ENCODE peak calls at places on chromosomes 1 and 21, in four cellular contexts. P is K562, R is SK-N-SH, K is GM12878. Z is an unnamed sample.

GRCh38 chr1:205443585-205444299 is 12.1 kb downstream of the BLACAT1 start:
- DNase-seq in P (no peak), R (no peak), K (no peak), Z (no peak)

GRCh38 chr1:115670476-115671175 is 28.9 kb downstream of the VANGL1 start:
- DNase-seq in P (no peak), R (no peak), K (no peak), Z (no peak)

GRCh38 chr1:221667504-221667903 is 74.4 kb downstream of the DUSP10 start:
- DNase-seq in P (peak; percentile 22), R (no peak), K (peak; percentile 72), Z (no peak)

GRCh38 chr21:44353200-44353970 is at the start of gene TRPM2:
- DNase-seq in P (no peak), R (no peak), K (no peak), Z (no peak)

GRCh38 chr1:217846733-217847132 is 215.6 kb downstream of the SPATA17 start:
- DNase-seq in P (no peak), R (no peak), K (no peak), Z (no peak)

GRCh38 chr1:183227963-183228649 is 42.0 kb downstream of the LAMC2 start:
- DNase-seq in P (peak; percentile 51), R (peak; percentile 66), K (no peak), Z (peak; percentile 30)

GRCh38 chr1:23601968-23602876 is 42.9 kb upstream of the ID3 start:
- DNase-seq in P (no peak), R (no peak), K (no peak), Z (no peak)

GRCh38 chr1:61742620-61743431 is 546 bp downstream of the PATJ start:
- DNase-seq in P (no peak), R (peak; percentile 92), K (no peak), Z (peak; percentile 12)

GRCh38 chr1:194776657-194777056 is 1590.2 kb upstream of the B3GALT2 start:
- DNase-seq in P (no peak), R (no peak), K (no peak), Z (no peak)

GRCh38 chr21:25375675-25376074 is 231.6 kb downstream of the MRPL39 start:
- DNase-seq in P (no peak), R (no peak), K (no peak), Z (no peak)

GRCh38 chr1:215076312-215076711 is 6.2 kb upstream of the KCNK2 start:
- DNase-seq in P (no peak), R (peak; percentile 4), K (no peak), Z (peak; percentile 34)

GRCh38 chr1:88462481-88463261 is 221.4 kb upstream of the PKN2 start:
- DNase-seq in P (no peak), R (peak; percentile 60), K (no peak), Z (no peak)

GRCh38 chr1:209095627-209096595 is 487.6 kb upstream of the CAMK1G start:
- DNase-seq in P (no peak), R (no peak), K (no peak), Z (no peak)

GRCh38 chr1:178682886-178683285 is 42.2 kb upstream of the RALGPS2 start:
- DNase-seq in P (no peak), R (no peak), K (no peak), Z (no peak)

GRCh38 chr1:205711105-205712048 is 31.1 kb upstream of the SLC45A3 start:
- DNase-seq in P (peak; percentile 79), R (peak; percentile 70), K (peak; percentile 62), Z (peak; percentile 75)

GRCh38 chr1:4422496-4423289 is 231.7 kb upstream of the AJAP1 start:
- DNase-seq in P (no peak), R (peak; percentile 26), K (no peak), Z (no peak)

GRCh38 chr1:31310131-31310530 is 13.3 kb downstream of the ZCCHC17 start:
- DNase-seq in P (no peak), R (no peak), K (no peak), Z (no peak)

GRCh38 chr1:58971629-58972140 is 187.8 kb upstream of the JUN start:
- DNase-seq in P (no peak), R (no peak), K (no peak), Z (peak; percentile 66)

GRCh38 chr1:55284856-55285255 is 69.7 kb upstream of the USP24 start:
- DNase-seq in P (peak; percentile 48), R (peak; percentile 36), K (peak; percentile 5), Z (no peak)

GRCh38 chr1:231639819-231640218 is 13.2 kb downstream of the DISC1 start:
- DNase-seq in P (no peak), R (peak; percentile 69), K (no peak), Z (no peak)
- TF ChIP-seq NFIC in P (no peak), R (no peak), K (no peak), Z (no peak)

GRCh38 chr1:26164036-26164927 is 4.5 kb downstream of the C1orf232 start:
- DNase-seq in P (peak; percentile 81), R (peak; percentile 92), K (no peak), Z (no peak)
- TF ChIP-seq NFIC in P (no peak), R (no peak), K (no peak), Z (no peak)

DNA sequence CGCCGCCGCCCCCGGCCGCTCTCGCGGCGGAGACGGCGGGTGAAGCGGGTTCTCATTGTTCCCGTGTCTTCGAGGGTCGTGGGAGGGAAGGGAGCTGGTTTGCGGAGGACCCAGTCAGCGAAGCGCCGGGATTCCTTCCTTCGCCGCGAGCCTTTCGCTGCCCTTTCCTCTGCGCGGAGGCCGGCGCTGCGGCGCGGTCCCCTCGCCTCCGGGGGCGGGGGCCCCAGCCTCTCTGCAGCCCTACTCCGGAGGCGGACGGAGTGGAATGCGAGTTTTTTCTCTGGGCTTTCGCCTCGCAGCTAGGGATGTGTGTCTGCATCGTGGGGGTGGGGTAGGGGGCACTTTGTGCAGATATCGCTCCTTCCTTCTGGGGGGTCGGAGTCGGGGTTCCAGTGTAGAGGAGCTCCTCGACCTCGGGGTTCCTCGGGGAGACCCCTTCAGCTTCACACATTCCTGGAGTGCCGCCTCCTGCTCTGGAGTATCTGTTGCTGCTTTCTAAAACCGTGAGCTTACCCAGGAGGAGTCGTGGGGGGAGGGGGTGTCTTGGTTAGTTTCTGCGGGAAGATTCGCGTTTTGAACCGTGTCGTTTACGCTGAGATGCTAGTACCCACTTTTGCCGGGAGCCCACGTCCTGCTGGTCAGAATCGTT is 559 bp downstream of the RNF2 start:
- DNase-seq in P (peak; percentile 81), R (peak; percentile 84), K (no peak), Z (no peak)
- TF ChIP-seq NFIC in P (no peak), R (no peak), K (no peak), Z (no peak)

GRCh38 chr21:33477066-33477465 is 2.7 kb downstream of the TMEM50B start:
- DNase-seq in P (no peak), R (no peak), K (no peak), Z (no peak)

GRCh38 chr21:33478858-33479678 is 706 bp downstream of the TMEM50B start:
- DNase-seq in P (peak; percentile 66), R (peak; percentile 69), K (no peak), Z (peak; percentile 10)

GRCh38 chr21:33479679-33480480 is at the start of gene TMEM50B:
- DNase-seq in P (peak; percentile 100), R (peak; percentile 98), K (peak; percentile 79), Z (peak; percentile 90)

GRCh38 chr21:33480481-33481103 is 818 bp upstream of the TMEM50B start:
- DNase-seq in P (no peak), R (no peak), K (no peak), Z (no peak)

DNA sequence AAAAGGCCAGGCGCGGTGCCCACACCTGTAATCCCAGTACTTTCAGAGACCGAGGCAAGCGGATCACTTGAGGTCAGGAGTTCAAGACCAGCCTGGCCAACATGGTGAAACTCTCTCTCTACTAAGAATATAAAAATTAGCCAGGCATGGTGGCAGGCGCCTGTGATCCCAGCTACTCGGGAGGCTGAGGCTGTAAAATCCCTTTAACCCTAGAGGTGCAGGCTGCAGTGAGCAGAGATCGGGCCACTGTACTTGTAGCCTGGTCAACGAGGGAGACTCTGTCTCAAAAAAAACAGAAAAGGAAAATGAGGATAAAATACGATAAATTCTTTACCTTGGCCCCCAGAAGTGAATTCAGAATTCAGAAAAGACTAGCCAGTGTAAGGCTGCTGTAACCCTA is 1.6 kb downstream of the TMEM50B start:
- DNase-seq in P (no peak), R (no peak), K (no peak), Z (no peak)
- TF ChIP-seq NFIC in P (no peak), R (no peak), K (no peak), Z (no peak)

DNA sequence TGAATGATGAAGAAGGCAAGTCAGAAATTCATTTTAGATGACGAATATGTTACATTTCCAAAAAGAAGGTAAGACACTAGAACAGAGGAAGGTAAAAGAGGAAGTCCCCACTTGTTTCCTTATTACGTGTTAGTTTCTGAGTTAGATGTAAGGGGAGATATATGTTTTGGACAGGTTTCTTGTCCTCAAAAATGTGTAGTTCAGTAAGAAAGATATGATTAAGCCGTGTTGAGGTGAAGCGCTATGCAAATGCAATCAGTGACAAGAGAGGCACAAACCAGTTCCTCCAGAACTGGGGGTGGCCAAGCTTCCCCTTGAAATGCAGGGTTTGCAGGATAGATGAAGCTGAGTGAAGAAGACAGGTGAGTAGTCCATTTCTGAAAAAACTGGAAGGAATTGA is 293.3 kb upstream of the RUNX1 start:
- DNase-seq in P (no peak), R (no peak), K (peak; percentile 17), Z (no peak)
- TF ChIP-seq NFIC in P (no peak), R (no peak), K (peak; percentile 56), Z (no peak)

DNA sequence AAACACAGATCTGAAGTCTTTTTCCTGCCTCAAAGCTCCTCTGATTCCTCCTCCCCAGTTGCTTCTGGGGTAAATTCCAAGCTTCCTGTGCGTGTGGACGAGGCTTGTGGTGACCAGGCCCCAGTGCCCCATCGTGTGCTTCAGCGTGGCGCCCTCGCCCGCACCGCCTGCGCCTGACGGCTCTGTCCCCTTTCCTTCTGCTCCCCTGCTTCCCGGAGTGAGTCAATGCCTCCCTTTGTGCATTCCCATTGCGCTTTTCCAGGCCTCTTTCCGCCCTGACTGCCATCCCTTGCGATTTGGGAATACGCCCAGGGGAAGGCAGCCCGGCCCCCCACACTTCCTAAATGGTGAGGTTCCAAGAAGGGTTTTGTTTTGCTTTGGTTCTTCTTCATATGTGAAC is 36.3 kb downstream of the FAAP20 start:
- DNase-seq in P (no peak), R (no peak), K (no peak), Z (no peak)
- TF ChIP-seq NFIC in P (no peak), R (no peak), K (no peak), Z (no peak)

DNA sequence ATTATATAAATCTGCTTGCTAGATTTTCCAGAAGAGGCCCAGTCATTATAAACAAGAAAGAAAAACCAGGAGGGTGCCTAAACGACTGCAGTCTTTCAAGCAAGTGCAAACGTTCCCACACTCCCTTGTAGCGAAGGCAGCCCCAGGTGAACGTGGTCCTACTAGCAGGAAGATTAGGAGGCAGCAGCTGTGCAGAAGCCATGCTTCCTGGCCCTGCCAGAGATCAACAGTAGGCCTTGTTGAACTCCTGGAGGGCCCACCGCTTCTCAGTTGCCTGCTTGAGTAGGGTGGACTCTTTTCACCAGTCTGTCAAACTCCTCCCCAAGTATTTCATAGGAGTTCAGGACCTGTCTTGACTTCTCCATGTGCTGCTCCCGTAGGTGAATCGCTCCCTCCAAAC is 163.0 kb upstream of the GORAB start:
- DNase-seq in P (no peak), R (no peak), K (no peak), Z (no peak)
- TF ChIP-seq NFIC in P (no peak), R (no peak), K (no peak), Z (no peak)

GRCh38 chr1:40404670-40405462 is 31.3 kb downstream of the SMAP2 start:
- DNase-seq in P (peak; percentile 50), R (peak; percentile 49), K (no peak), Z (peak; percentile 60)
- TF ChIP-seq NFIC in P (no peak), R (no peak), K (peak; percentile 28), Z (no peak)

Z was measured in HepG2.